ENCODE peak calls at places on chromosomes 2 and 18, in ten cellular contexts. U, E, S, G, A, F, P, M, Z and D are unnamed samples.
A peak's percentile ranks its signal among the peaks of the same experiment; 100 is the strongest.

GRCh38 chr2:96547751-96548161 is 11.2 kb downstream of the ARID5A start:
- DNase-seq in F (peak; percentile 37), G (no peak), E (no peak), A (no peak), U (peak; percentile 70), P (peak; percentile 50), S (peak; percentile 32), M (no peak), Z (peak; percentile 10), D (no peak)

GRCh38 chr2:217886720-217887309 is 116.0 kb downstream of the TNS1 start:
- DNase-seq in A (peak; percentile 83), F (peak; percentile 74), M (peak; percentile 88), P (no peak), S (peak; percentile 92), E (no peak), Z (no peak), U (peak; percentile 86), G (peak; percentile 76), D (peak; percentile 84)

GRCh38 chr2:207830778-207831549 is 61.3 kb upstream of the FZD5 start:
- DNase-seq in G (no peak), M (no peak), P (no peak), S (no peak), A (no peak), Z (no peak), E (no peak), U (no peak), F (no peak), D (no peak)

GRCh38 chr18:48800479-48800876 is 150.3 kb downstream of the SMAD7 start:
- DNase-seq in F (no peak), E (no peak), Z (no peak), A (no peak), P (peak; percentile 65), S (no peak), U (no peak), G (no peak), M (peak; percentile 73), D (peak; percentile 1)

GRCh38 chr2:96951125-96951654 is 35.2 kb downstream of the FAM178B start:
- DNase-seq in E (no peak), G (peak; percentile 63), F (peak; percentile 34), M (peak; percentile 89), P (no peak), S (peak; percentile 87), U (peak; percentile 84), Z (no peak), A (peak; percentile 85), D (peak; percentile 83)

GRCh38 chr2:179675435-179675834 is 186.0 kb downstream of the ZNF385B start:
- DNase-seq in A (no peak), U (no peak), Z (no peak), S (no peak), M (no peak), F (no peak), E (no peak), P (no peak), G (no peak), D (no peak)

GRCh38 chr2:109054865-109055264 is 65.8 kb upstream of the EDAR start:
- DNase-seq in E (no peak), G (no peak), S (no peak), M (no peak), U (no peak), P (no peak), F (no peak), A (no peak), Z (no peak), D (no peak)

GRCh38 chr2:137525644-137526190 is 438.6 kb upstream of the HNMT start:
- DNase-seq in M (no peak), G (no peak), E (no peak), Z (no peak), F (no peak), S (no peak), P (no peak), U (no peak), A (no peak), D (no peak)

GRCh38 chr2:134137182-134137595 is 116.7 kb upstream of the MGAT5 start:
- DNase-seq in U (no peak), Z (no peak), M (no peak), S (no peak), E (no peak), A (peak; percentile 19), P (no peak), F (peak; percentile 84), G (no peak), D (no peak)

GRCh38 chr2:7044253-7045250 is 127.3 kb downstream of the RNF144A start:
- DNase-seq in M (no peak), G (peak; percentile 57), Z (no peak), S (peak; percentile 85), F (peak; percentile 58), P (no peak), U (peak; percentile 78), A (peak; percentile 66), E (no peak), D (peak; percentile 75)

GRCh38 chr2:238527565-238527964 is 100.8 kb downstream of the ASB1 start:
- DNase-seq in E (no peak), S (no peak), M (no peak), F (peak; percentile 92), A (no peak), G (peak; percentile 64), Z (no peak), U (no peak), P (no peak), D (no peak)

GRCh38 chr2:238523158-238524110 is 96.7 kb downstream of the ASB1 start:
- DNase-seq in S (peak; percentile 97), M (no peak), P (no peak), G (no peak), A (peak; percentile 22), U (no peak), Z (peak; percentile 91), F (peak; percentile 97), E (no peak), D (peak; percentile 66)

GRCh38 chr2:238524584-238524983 is 97.9 kb downstream of the ASB1 start:
- DNase-seq in F (no peak), G (no peak), A (no peak), M (no peak), P (no peak), Z (no peak), S (no peak), U (no peak), E (no peak), D (no peak)

GRCh38 chr2:238525990-238526389 is 99.3 kb downstream of the ASB1 start:
- DNase-seq in G (no peak), E (no peak), S (no peak), M (no peak), F (no peak), Z (no peak), P (no peak), A (no peak), U (no peak), D (no peak)

DNA sequence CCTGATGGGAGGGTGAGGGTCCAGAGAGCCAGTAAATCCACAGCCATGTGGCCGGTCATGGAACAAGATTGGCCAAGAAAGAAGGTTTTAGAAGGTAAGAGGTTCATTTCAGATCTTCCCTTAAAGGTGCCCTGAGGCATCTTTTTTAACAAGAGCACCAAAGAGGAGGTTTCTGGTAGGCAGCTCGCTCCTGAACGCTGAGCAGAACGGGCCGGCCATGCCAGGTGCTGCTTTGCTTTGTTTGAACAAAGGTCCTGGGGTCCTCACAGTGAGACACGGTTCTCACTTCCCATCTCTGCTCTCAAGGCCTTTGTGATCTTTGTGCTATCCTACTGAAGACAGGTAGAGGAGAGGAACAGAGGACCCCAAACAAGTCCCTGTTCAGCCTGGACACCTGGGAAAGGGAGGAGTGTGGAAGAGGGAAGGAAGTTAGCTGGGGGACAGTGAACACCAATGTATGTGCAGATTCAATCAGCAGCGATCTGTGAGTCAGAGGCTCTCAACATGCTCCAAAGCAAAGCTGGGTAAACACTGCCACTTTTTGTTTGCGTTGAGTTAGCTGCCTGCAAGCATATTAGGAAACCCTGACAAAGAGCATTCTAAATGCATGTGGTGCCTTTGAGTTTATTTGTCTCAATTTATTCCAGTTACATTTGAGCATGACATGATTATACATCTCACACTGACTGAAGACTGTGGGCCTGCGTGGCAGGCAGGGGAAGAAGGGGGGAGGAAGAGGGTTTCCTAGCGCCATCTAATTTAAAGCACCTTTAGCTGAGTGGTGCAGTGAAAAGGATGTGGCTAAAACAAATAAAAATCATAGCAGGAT is 102.4 kb downstream of the ASB1 start:
- DNase-seq in U (no peak), A (no peak), Z (no peak), P (no peak), M (no peak), S (no peak), F (peak; percentile 66), G (peak; percentile 88), E (no peak), D (no peak)
- TF ChIP-seq CTCF in U (no peak), A (no peak), Z (no peak), P (no peak), M (no peak), S (no peak), F (peak; percentile 34), G (no peak), E (no peak), D (no peak)

GRCh38 chr2:46297546-46298271 is 502 bp downstream of the EPAS1 start:
- DNase-seq in P (peak; percentile 87), Z (peak; percentile 84), G (peak; percentile 74), A (peak; percentile 56), M (no peak), E (no peak), S (peak; percentile 75), F (peak; percentile 26), U (peak; percentile 86), D (peak; percentile 50)
- TF ChIP-seq CTCF in P (no peak), Z (no peak), G (no peak), A (no peak), M (no peak), E (no peak), S (no peak), F (no peak), U (peak; percentile 18), D (no peak)

GRCh38 chr2:187500585-187501359 is 52.7 kb upstream of the CALCRL start:
- DNase-seq in G (peak; percentile 94), P (no peak), S (no peak), Z (no peak), M (no peak), E (no peak), U (no peak), F (peak; percentile 44), A (no peak), D (no peak)
- TF ChIP-seq CTCF in G (peak; percentile 70), P (no peak), S (no peak), Z (no peak), M (peak; percentile 29), E (no peak), U (no peak), F (peak; percentile 38), A (no peak), D (peak; percentile 12)

DNA sequence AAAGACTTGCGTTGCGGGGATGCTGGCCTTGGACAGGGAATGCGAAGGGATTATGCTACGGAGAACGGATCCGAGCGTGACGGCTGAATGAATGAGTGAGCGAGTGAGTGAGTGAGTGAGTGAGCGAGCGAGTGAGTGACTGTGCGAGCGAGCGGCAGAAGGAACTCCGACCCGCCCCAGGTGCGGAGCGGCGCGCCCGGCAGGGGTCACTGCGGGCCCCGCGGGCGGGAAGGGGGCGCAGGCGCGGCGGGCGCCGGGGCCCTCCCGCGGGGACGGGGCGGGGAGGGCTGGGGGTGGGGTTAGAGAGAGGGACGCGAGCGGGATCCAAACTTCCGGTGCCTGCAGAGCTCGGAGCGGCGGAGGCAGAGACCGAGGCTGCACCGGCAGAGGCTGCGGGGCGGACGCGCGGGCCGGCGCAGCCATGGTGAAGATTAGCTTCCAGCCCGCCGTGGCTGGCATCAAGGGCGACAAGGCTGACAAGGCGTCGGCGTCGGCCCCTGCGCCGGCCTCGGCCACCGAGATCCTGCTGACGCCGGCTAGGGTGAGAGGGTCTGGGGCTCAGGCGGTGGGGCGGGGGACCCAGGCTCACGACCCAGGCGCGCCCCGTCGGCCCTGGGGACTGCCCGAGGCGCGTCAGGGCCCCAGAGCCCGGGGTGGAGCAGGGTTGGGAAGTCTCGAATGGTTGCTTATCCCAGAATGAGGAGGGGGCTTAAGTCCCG is at the start of gene ITM2C:
- DNase-seq in Z (no peak), E (no peak), G (peak; percentile 65), F (peak; percentile 54), S (peak; percentile 84), A (peak; percentile 82), U (no peak), P (no peak), M (no peak), D (peak; percentile 83)
- TF ChIP-seq CTCF in Z (no peak), E (no peak), G (peak; percentile 69), F (peak; percentile 23), S (no peak), A (peak; percentile 39), U (no peak), P (no peak), M (peak; percentile 46), D (peak; percentile 42)